ENCODE peak calls at places on chromosomes 1 and 21, in four cellular contexts. One of them, this sample, is unnamed. For H3K4me1, the result is how much of the 10 kb centered on the place peaks cover.

GRCh38 chr1:15151377-15151806 is 2.2 kb upstream of the TMEM51 start:
- DNase-seq in CD8-positive, alpha-beta T cell: no peak
- DNase-seq in cardiac muscle cell: peak
- DNase-seq in HCT116: no peak
- DNase-seq in this sample: no peak

GRCh38 chr1:94101613-94101940 is 19.4 kb downstream of the ABCA4 start:
- DNase-seq in CD8-positive, alpha-beta T cell: no peak
- DNase-seq in cardiac muscle cell: no peak
- DNase-seq in HCT116: no peak
- DNase-seq in this sample: no peak

GRCh38 chr1:116472431-116472961 is 98.3 kb downstream of the CD58 start:
- DNase-seq in CD8-positive, alpha-beta T cell: no peak
- DNase-seq in cardiac muscle cell: no peak
- DNase-seq in HCT116: no peak
- DNase-seq in this sample: no peak

GRCh38 chr1:229129306-229130027 is 141.4 kb upstream of the RAB4A start:
- DNase-seq in CD8-positive, alpha-beta T cell: peak
- DNase-seq in cardiac muscle cell: no peak
- DNase-seq in HCT116: no peak
- DNase-seq in this sample: no peak

GRCh38 chr1:221089273-221089672 is 210.0 kb downstream of the HLX start:
- DNase-seq in CD8-positive, alpha-beta T cell: no peak
- DNase-seq in cardiac muscle cell: no peak
- DNase-seq in HCT116: no peak
- DNase-seq in this sample: no peak

GRCh38 chr21:34598931-34599400 is 15.9 kb downstream of the RCAN1 start:
- DNase-seq in CD8-positive, alpha-beta T cell: no peak
- DNase-seq in cardiac muscle cell: no peak
- DNase-seq in HCT116: peak
- DNase-seq in this sample: no peak

GRCh38 chr1:154476791-154477190 is 25.2 kb upstream of the TDRD10 start:
- DNase-seq in CD8-positive, alpha-beta T cell: no peak
- DNase-seq in cardiac muscle cell: no peak
- DNase-seq in HCT116: peak
- DNase-seq in this sample: no peak

GRCh38 chr1:198295975-198296374 is 139.2 kb downstream of the NEK7 start:
- DNase-seq in CD8-positive, alpha-beta T cell: no peak
- DNase-seq in cardiac muscle cell: peak
- DNase-seq in HCT116: no peak
- DNase-seq in this sample: no peak

GRCh38 chr1:184223216-184223615 is 163.6 kb upstream of the C1orf21 start:
- DNase-seq in CD8-positive, alpha-beta T cell: peak
- DNase-seq in cardiac muscle cell: no peak
- DNase-seq in HCT116: no peak
- DNase-seq in this sample: no peak

GRCh38 chr1:91883470-91883869 is 2.5 kb downstream of the TGFBR3 start:
- DNase-seq in CD8-positive, alpha-beta T cell: no peak
- DNase-seq in cardiac muscle cell: peak
- DNase-seq in HCT116: no peak
- DNase-seq in this sample: no peak

GRCh38 chr1:93475691-93476090 is 27.8 kb downstream of the FNBP1L start:
- DNase-seq in CD8-positive, alpha-beta T cell: no peak
- DNase-seq in cardiac muscle cell: no peak
- DNase-seq in HCT116: no peak
- DNase-seq in this sample: no peak

GRCh38 chr1:174875306-174875705 is 124.4 kb upstream of the CACYBP start:
- DNase-seq in CD8-positive, alpha-beta T cell: no peak
- DNase-seq in cardiac muscle cell: peak
- DNase-seq in HCT116: no peak
- DNase-seq in this sample: no peak

GRCh38 chr1:109490029-109490933 is 3.6 kb upstream of the CYB561D1 start:
- DNase-seq in CD8-positive, alpha-beta T cell: peak
- DNase-seq in cardiac muscle cell: peak
- DNase-seq in HCT116: peak
- DNase-seq in this sample: peak

GRCh38 chr1:24364975-24365678 is 46.0 kb downstream of the GRHL3 start:
- DNase-seq in CD8-positive, alpha-beta T cell: no peak
- DNase-seq in cardiac muscle cell: no peak
- DNase-seq in HCT116: peak
- DNase-seq in this sample: no peak

GRCh38 chr1:108708726-108709660 is 3.7 kb upstream of the FNDC7 start:
- DNase-seq in CD8-positive, alpha-beta T cell: peak
- DNase-seq in cardiac muscle cell: no peak
- DNase-seq in HCT116: no peak
- DNase-seq in this sample: no peak

GRCh38 chr1:70675737-70676156 is 264.7 kb downstream of the CTH start:
- DNase-seq in CD8-positive, alpha-beta T cell: no peak
- DNase-seq in cardiac muscle cell: peak
- DNase-seq in HCT116: no peak
- DNase-seq in this sample: no peak

GRCh38 chr1:39205781-39206464 is 1.4 kb downstream of the MACF1 start:
- DNase-seq in CD8-positive, alpha-beta T cell: no peak
- DNase-seq in cardiac muscle cell: no peak
- DNase-seq in HCT116: no peak
- DNase-seq in this sample: no peak

GRCh38 chr1:185162491-185162890 is 5.5 kb downstream of the SWT1 start:
- DNase-seq in CD8-positive, alpha-beta T cell: no peak
- DNase-seq in cardiac muscle cell: no peak
- DNase-seq in HCT116: no peak
- DNase-seq in this sample: no peak

GRCh38 chr1:173914366-173914871 is 2.7 kb downstream of the SERPINC1 start:
- DNase-seq in CD8-positive, alpha-beta T cell: peak
- DNase-seq in cardiac muscle cell: peak
- DNase-seq in HCT116: peak
- DNase-seq in this sample: no peak

GRCh38 chr1:16226495-16227179 is 10.3 kb downstream of the CPLANE2 start:
- DNase-seq in CD8-positive, alpha-beta T cell: no peak
- DNase-seq in cardiac muscle cell: peak
- DNase-seq in HCT116: no peak
- DNase-seq in this sample: peak

GRCh38 chr21:46660505-46660904 is 25.0 kb downstream of the PRMT2 start:
- DNase-seq in CD8-positive, alpha-beta T cell: no peak
- DNase-seq in cardiac muscle cell: no peak
- DNase-seq in HCT116: no peak
- DNase-seq in this sample: no peak

GRCh38 chr21:43836616-43837015 is 28.4 kb upstream of the AGPAT3 start:
- DNase-seq in CD8-positive, alpha-beta T cell: no peak
- DNase-seq in cardiac muscle cell: no peak
- DNase-seq in HCT116: no peak
- DNase-seq in this sample: no peak

GRCh38 chr1:246338546-246338945 is 168.5 kb downstream of the SMYD3 start:
- DNase-seq in CD8-positive, alpha-beta T cell: no peak
- DNase-seq in cardiac muscle cell: no peak
- DNase-seq in HCT116: no peak
- DNase-seq in this sample: no peak

GRCh38 chr21:44869860-44870747 is 3.4 kb downstream of the PTTG1IP start:
- DNase-seq in CD8-positive, alpha-beta T cell: no peak
- DNase-seq in cardiac muscle cell: no peak
- DNase-seq in HCT116: peak
- DNase-seq in this sample: peak

GRCh38 chr1:60821156-60821555 is 261.2 kb upstream of the NFIA start:
- DNase-seq in CD8-positive, alpha-beta T cell: no peak
- DNase-seq in cardiac muscle cell: no peak
- DNase-seq in HCT116: no peak
- DNase-seq in this sample: no peak

GRCh38 chr1:113217447-113218208 is 144.6 kb downstream of the LRIG2 start:
- DNase-seq in CD8-positive, alpha-beta T cell: no peak
- DNase-seq in cardiac muscle cell: no peak
- DNase-seq in HCT116: no peak
- DNase-seq in this sample: no peak

GRCh38 chr1:41515778-41516167 is 31.3 kb upstream of the EDN2 start:
- DNase-seq in CD8-positive, alpha-beta T cell: no peak
- DNase-seq in cardiac muscle cell: no peak
- DNase-seq in HCT116: no peak
- DNase-seq in this sample: no peak

GRCh38 chr1:25566730-25567341 is 23.4 kb downstream of the LDLRAP1 start:
- DNase-seq in CD8-positive, alpha-beta T cell: peak
- DNase-seq in cardiac muscle cell: peak
- DNase-seq in HCT116: no peak
- DNase-seq in this sample: peak

GRCh38 chr1:156886583-156887302 is 6.8 kb upstream of the PEAR1 start:
- DNase-seq in CD8-positive, alpha-beta T cell: no peak
- DNase-seq in cardiac muscle cell: no peak
- DNase-seq in HCT116: no peak
- DNase-seq in this sample: no peak

GRCh38 chr1:235019456-235019855 is 109.2 kb downstream of the TOMM20 start:
- DNase-seq in CD8-positive, alpha-beta T cell: no peak
- DNase-seq in cardiac muscle cell: no peak
- DNase-seq in HCT116: no peak
- DNase-seq in this sample: no peak

GRCh38 chr1:235017191-235017590 is 111.4 kb downstream of the TOMM20 start:
- DNase-seq in CD8-positive, alpha-beta T cell: no peak
- DNase-seq in cardiac muscle cell: no peak
- DNase-seq in HCT116: no peak
- DNase-seq in this sample: no peak

GRCh38 chr1:235018161-235018560 is 110.5 kb downstream of the TOMM20 start:
- DNase-seq in CD8-positive, alpha-beta T cell: no peak
- DNase-seq in cardiac muscle cell: no peak
- DNase-seq in HCT116: peak
- DNase-seq in this sample: no peak

GRCh38 chr1:235017719-235018118 is 110.9 kb downstream of the TOMM20 start:
- DNase-seq in CD8-positive, alpha-beta T cell: no peak
- DNase-seq in cardiac muscle cell: no peak
- DNase-seq in HCT116: no peak
- DNase-seq in this sample: no peak

GRCh38 chr1:235018720-235019444 is 109.8 kb downstream of the TOMM20 start:
- DNase-seq in CD8-positive, alpha-beta T cell: no peak
- DNase-seq in cardiac muscle cell: no peak
- DNase-seq in HCT116: no peak
- DNase-seq in this sample: no peak
- H3K4me3 ChIP-seq in CD8-positive, alpha-beta T cell: no peak
- H3K4me3 ChIP-seq in cardiac muscle cell: no peak
- H3K4me3 ChIP-seq in HCT116: no peak
- H3K4me3 ChIP-seq in this sample: no peak

DNA sequence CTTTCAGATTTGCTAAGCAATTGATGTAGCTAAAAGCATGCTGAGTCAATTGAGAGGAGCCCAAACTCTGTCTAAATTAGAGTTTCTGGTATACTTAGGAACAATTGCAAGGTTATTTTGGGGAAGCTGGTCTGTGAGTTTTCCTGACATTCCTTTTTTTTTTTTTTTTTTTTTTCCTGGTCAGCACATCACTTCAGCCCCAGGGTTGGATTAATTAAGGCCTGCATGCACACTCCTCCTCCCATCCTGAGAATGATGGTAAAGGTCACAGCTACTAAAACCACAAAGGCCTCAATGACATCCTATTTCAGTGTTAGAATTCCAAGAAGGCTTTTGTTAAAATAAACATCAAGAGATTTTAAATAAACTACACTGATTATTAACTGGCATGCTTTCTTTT is 608.7 kb downstream of the PLPP3 start:
- DNase-seq in CD8-positive, alpha-beta T cell: no peak
- DNase-seq in cardiac muscle cell: no peak
- DNase-seq in HCT116: no peak
- DNase-seq in this sample: no peak
- H3K4me1 ChIP-seq in CD8-positive, alpha-beta T cell: under half
- H3K4me1 ChIP-seq in cardiac muscle cell: under half
- H3K4me1 ChIP-seq in HCT116: under half
- H3K4me1 ChIP-seq in this sample: under half

DNA sequence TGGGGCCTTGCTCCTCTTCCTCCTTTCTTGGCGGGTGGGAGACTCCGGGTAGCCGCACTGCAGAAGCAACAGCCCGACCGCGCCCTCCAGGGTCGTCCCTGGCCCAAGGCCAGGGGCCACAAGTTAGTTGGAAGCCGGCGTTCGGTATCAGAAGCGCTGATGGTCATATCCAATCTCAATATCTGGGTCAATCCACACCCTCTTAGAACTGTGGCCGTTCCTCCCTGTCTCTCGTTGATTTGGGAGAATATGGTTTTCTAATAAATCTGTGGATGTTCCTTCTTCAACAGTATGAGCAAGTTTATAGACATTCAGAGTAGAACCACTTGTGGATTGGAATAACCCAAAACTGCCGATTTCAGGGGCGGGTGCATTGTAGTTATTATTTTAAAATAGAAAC is 2.5 kb downstream of the OLIG2 start:
- DNase-seq in CD8-positive, alpha-beta T cell: no peak
- DNase-seq in cardiac muscle cell: no peak
- DNase-seq in HCT116: no peak
- DNase-seq in this sample: no peak
- H3K4me3 ChIP-seq in CD8-positive, alpha-beta T cell: no peak
- H3K4me3 ChIP-seq in cardiac muscle cell: no peak
- H3K4me3 ChIP-seq in HCT116: no peak
- H3K4me3 ChIP-seq in this sample: no peak

GRCh38 chr1:234980657-234981396 is 147.8 kb downstream of the TOMM20 start:
- DNase-seq in CD8-positive, alpha-beta T cell: peak
- DNase-seq in cardiac muscle cell: no peak
- DNase-seq in HCT116: peak
- DNase-seq in this sample: peak
- H3K4me1 ChIP-seq in CD8-positive, alpha-beta T cell: under half
- H3K4me1 ChIP-seq in cardiac muscle cell: under half
- H3K4me1 ChIP-seq in HCT116: half or more
- H3K4me1 ChIP-seq in this sample: half or more

GRCh38 chr1:89910268-89910667 is 84.6 kb upstream of the ZNF326 start:
- DNase-seq in CD8-positive, alpha-beta T cell: no peak
- DNase-seq in cardiac muscle cell: no peak
- DNase-seq in HCT116: no peak
- DNase-seq in this sample: no peak

GRCh38 chr1:89910780-89911179 is 84.1 kb upstream of the ZNF326 start:
- DNase-seq in CD8-positive, alpha-beta T cell: no peak
- DNase-seq in cardiac muscle cell: peak
- DNase-seq in HCT116: peak
- DNase-seq in this sample: no peak

GRCh38 chr1:89907669-89908293 is 86.9 kb downstream of the LRRC8D start:
- DNase-seq in CD8-positive, alpha-beta T cell: no peak
- DNase-seq in cardiac muscle cell: no peak
- DNase-seq in HCT116: no peak
- DNase-seq in this sample: no peak

GRCh38 chr1:89908993-89909436 is 85.9 kb upstream of the ZNF326 start:
- DNase-seq in CD8-positive, alpha-beta T cell: no peak
- DNase-seq in cardiac muscle cell: no peak
- DNase-seq in HCT116: no peak
- DNase-seq in this sample: no peak

DNA sequence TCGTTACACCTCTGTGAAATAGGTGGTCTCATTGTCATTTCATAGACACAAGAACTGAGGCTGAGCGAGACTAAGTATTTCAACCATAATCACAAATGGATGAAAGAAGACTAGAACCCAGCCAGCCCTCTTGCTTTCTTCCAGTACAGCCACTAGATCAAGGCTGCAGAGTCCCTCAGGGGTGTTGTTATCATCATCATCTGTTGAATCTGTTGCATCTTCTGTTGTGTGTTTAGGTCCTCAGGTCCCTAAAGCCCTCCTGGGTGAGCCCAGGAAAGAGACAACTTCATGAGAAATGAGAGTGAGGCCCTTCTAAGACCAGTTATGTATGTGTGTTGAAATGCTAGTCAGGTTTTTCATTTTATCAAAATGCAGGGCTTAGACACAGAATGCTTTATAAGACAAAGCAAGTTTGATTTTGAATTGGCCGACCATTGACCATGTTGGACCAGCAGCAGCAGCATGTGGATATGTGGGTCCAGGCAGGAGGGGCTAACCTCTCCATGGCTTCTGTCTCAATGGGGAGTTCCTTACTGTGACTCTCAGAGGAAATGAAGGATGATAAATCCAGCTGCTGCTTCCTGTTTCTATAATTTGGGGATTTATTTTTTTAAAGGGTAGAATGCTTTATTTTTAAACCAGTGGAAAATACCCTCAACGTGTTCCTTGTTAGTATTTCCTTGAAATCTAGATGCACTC is 86.5 kb upstream of the ZNF326 start:
- DNase-seq in CD8-positive, alpha-beta T cell: no peak
- DNase-seq in cardiac muscle cell: no peak
- DNase-seq in HCT116: no peak
- DNase-seq in this sample: no peak
- H3K4me3 ChIP-seq in CD8-positive, alpha-beta T cell: no peak
- H3K4me3 ChIP-seq in cardiac muscle cell: no peak
- H3K4me3 ChIP-seq in HCT116: no peak
- H3K4me3 ChIP-seq in this sample: no peak